ENCODE peak calls at places on chromosomes 1 and 21, in ten cellular contexts. One of them, this sample, is unnamed.

GRCh38 chr21:21057349-21058062 is 59.3 kb downstream of the NCAM2 start:
- DNase-seq in lower leg skin: no peak
- DNase-seq in cardiac fibroblast: no peak
- DNase-seq in CD8-positive, alpha-beta T cell: no peak
- DNase-seq in endodermal cell: no peak
- DNase-seq in sigmoid colon: no peak
- DNase-seq in psoas muscle: no peak
- DNase-seq in epithelial cell of esophagus: no peak
- DNase-seq in fibroblast of pulmonary artery: no peak
- DNase-seq in GM23338: peak
- DNase-seq in this sample: no peak

GRCh38 chr1:191707288-191707687 is 451.0 kb upstream of the RGS18 start:
- DNase-seq in lower leg skin: no peak
- DNase-seq in cardiac fibroblast: peak
- DNase-seq in CD8-positive, alpha-beta T cell: no peak
- DNase-seq in endodermal cell: no peak
- DNase-seq in sigmoid colon: no peak
- DNase-seq in psoas muscle: no peak
- DNase-seq in epithelial cell of esophagus: no peak
- DNase-seq in fibroblast of pulmonary artery: peak
- DNase-seq in GM23338: no peak
- DNase-seq in this sample: no peak

GRCh38 chr21:31335957-31336738 is 7.9 kb downstream of the TIAM1 start:
- DNase-seq in lower leg skin: no peak
- DNase-seq in cardiac fibroblast: peak
- DNase-seq in CD8-positive, alpha-beta T cell: no peak
- DNase-seq in endodermal cell: no peak
- DNase-seq in sigmoid colon: peak
- DNase-seq in psoas muscle: peak
- DNase-seq in epithelial cell of esophagus: peak
- DNase-seq in fibroblast of pulmonary artery: peak
- DNase-seq in GM23338: no peak
- DNase-seq in this sample: peak

GRCh38 chr1:234315091-234315541 is 58.1 kb upstream of the COA6 start:
- DNase-seq in lower leg skin: no peak
- DNase-seq in cardiac fibroblast: peak
- DNase-seq in CD8-positive, alpha-beta T cell: no peak
- DNase-seq in endodermal cell: no peak
- DNase-seq in sigmoid colon: no peak
- DNase-seq in psoas muscle: no peak
- DNase-seq in epithelial cell of esophagus: peak
- DNase-seq in fibroblast of pulmonary artery: peak
- DNase-seq in GM23338: no peak
- DNase-seq in this sample: peak

GRCh38 chr1:44034423-44034822 is 3.2 kb upstream of the SLC6A9 start:
- DNase-seq in lower leg skin: no peak
- DNase-seq in cardiac fibroblast: no peak
- DNase-seq in CD8-positive, alpha-beta T cell: no peak
- DNase-seq in endodermal cell: no peak
- DNase-seq in sigmoid colon: no peak
- DNase-seq in psoas muscle: no peak
- DNase-seq in epithelial cell of esophagus: no peak
- DNase-seq in fibroblast of pulmonary artery: no peak
- DNase-seq in GM23338: no peak
- DNase-seq in this sample: no peak

GRCh38 chr1:38221006-38221649 is 174.5 kb upstream of the POU3F1 start:
- DNase-seq in lower leg skin: no peak
- DNase-seq in cardiac fibroblast: no peak
- DNase-seq in CD8-positive, alpha-beta T cell: no peak
- DNase-seq in endodermal cell: no peak
- DNase-seq in sigmoid colon: no peak
- DNase-seq in psoas muscle: no peak
- DNase-seq in epithelial cell of esophagus: peak
- DNase-seq in fibroblast of pulmonary artery: peak
- DNase-seq in GM23338: no peak
- DNase-seq in this sample: peak

GRCh38 chr21:37219766-37220432 is 47.2 kb downstream of the VPS26C start:
- DNase-seq in lower leg skin: peak
- DNase-seq in cardiac fibroblast: no peak
- DNase-seq in CD8-positive, alpha-beta T cell: peak
- DNase-seq in endodermal cell: no peak
- DNase-seq in sigmoid colon: no peak
- DNase-seq in psoas muscle: no peak
- DNase-seq in epithelial cell of esophagus: no peak
- DNase-seq in fibroblast of pulmonary artery: no peak
- DNase-seq in GM23338: no peak
- DNase-seq in this sample: no peak

GRCh38 chr21:25039461-25040380 is 567.6 kb downstream of the MRPL39 start:
- DNase-seq in lower leg skin: no peak
- DNase-seq in cardiac fibroblast: no peak
- DNase-seq in CD8-positive, alpha-beta T cell: no peak
- DNase-seq in endodermal cell: no peak
- DNase-seq in sigmoid colon: no peak
- DNase-seq in psoas muscle: no peak
- DNase-seq in epithelial cell of esophagus: no peak
- DNase-seq in fibroblast of pulmonary artery: no peak
- DNase-seq in GM23338: peak
- DNase-seq in this sample: no peak

GRCh38 chr1:207032528-207033017 is at the start of gene C1orf116:
- DNase-seq in lower leg skin: no peak
- DNase-seq in cardiac fibroblast: no peak
- DNase-seq in CD8-positive, alpha-beta T cell: no peak
- DNase-seq in endodermal cell: peak
- DNase-seq in sigmoid colon: no peak
- DNase-seq in psoas muscle: no peak
- DNase-seq in epithelial cell of esophagus: peak
- DNase-seq in fibroblast of pulmonary artery: no peak
- DNase-seq in GM23338: peak
- DNase-seq in this sample: peak

GRCh38 chr1:20184997-20185833 is 681 bp upstream of the UBXN10 start:
- DNase-seq in lower leg skin: no peak
- DNase-seq in cardiac fibroblast: no peak
- DNase-seq in CD8-positive, alpha-beta T cell: peak
- DNase-seq in endodermal cell: no peak
- DNase-seq in sigmoid colon: no peak
- DNase-seq in psoas muscle: no peak
- DNase-seq in epithelial cell of esophagus: no peak
- DNase-seq in fibroblast of pulmonary artery: no peak
- DNase-seq in GM23338: no peak
- DNase-seq in this sample: no peak

GRCh38 chr1:222618001-222618879 is at the start of gene MIA3:
- DNase-seq in lower leg skin: peak
- DNase-seq in cardiac fibroblast: no peak
- DNase-seq in CD8-positive, alpha-beta T cell: peak
- DNase-seq in endodermal cell: no peak
- DNase-seq in sigmoid colon: peak
- DNase-seq in psoas muscle: peak
- DNase-seq in epithelial cell of esophagus: peak
- DNase-seq in fibroblast of pulmonary artery: peak
- DNase-seq in GM23338: peak
- DNase-seq in this sample: no peak

GRCh38 chr1:115679141-115679611 is 37.4 kb downstream of the VANGL1 start:
- DNase-seq in lower leg skin: peak
- DNase-seq in cardiac fibroblast: peak
- DNase-seq in CD8-positive, alpha-beta T cell: no peak
- DNase-seq in endodermal cell: no peak
- DNase-seq in sigmoid colon: peak
- DNase-seq in psoas muscle: peak
- DNase-seq in epithelial cell of esophagus: peak
- DNase-seq in fibroblast of pulmonary artery: peak
- DNase-seq in GM23338: no peak
- DNase-seq in this sample: peak

GRCh38 chr1:40636777-40637176 is 28.7 kb downstream of the RIMS3 start:
- DNase-seq in lower leg skin: no peak
- DNase-seq in cardiac fibroblast: no peak
- DNase-seq in CD8-positive, alpha-beta T cell: no peak
- DNase-seq in endodermal cell: peak
- DNase-seq in sigmoid colon: peak
- DNase-seq in psoas muscle: no peak
- DNase-seq in epithelial cell of esophagus: no peak
- DNase-seq in fibroblast of pulmonary artery: no peak
- DNase-seq in GM23338: no peak
- DNase-seq in this sample: no peak

GRCh38 chr21:44400791-44401385 is 47.5 kb downstream of the TRPM2 start:
- DNase-seq in lower leg skin: peak
- DNase-seq in cardiac fibroblast: no peak
- DNase-seq in CD8-positive, alpha-beta T cell: no peak
- DNase-seq in endodermal cell: no peak
- DNase-seq in sigmoid colon: no peak
- DNase-seq in psoas muscle: no peak
- DNase-seq in epithelial cell of esophagus: no peak
- DNase-seq in fibroblast of pulmonary artery: no peak
- DNase-seq in GM23338: no peak
- DNase-seq in this sample: no peak
- TF ChIP-seq CTCF in lower leg skin: no peak
- TF ChIP-seq CTCF in cardiac fibroblast: no peak
- TF ChIP-seq CTCF in CD8-positive, alpha-beta T cell: no peak
- TF ChIP-seq CTCF in endodermal cell: no peak
- TF ChIP-seq CTCF in sigmoid colon: no peak
- TF ChIP-seq CTCF in psoas muscle: no peak
- TF ChIP-seq CTCF in epithelial cell of esophagus: no peak
- TF ChIP-seq CTCF in fibroblast of pulmonary artery: no peak
- TF ChIP-seq CTCF in GM23338: no peak
- TF ChIP-seq CTCF in this sample: no peak

GRCh38 chr1:34166191-34167090 is 1.4 kb upstream of the CSMD2 start:
- DNase-seq in lower leg skin: no peak
- DNase-seq in cardiac fibroblast: no peak
- DNase-seq in CD8-positive, alpha-beta T cell: no peak
- DNase-seq in endodermal cell: peak
- DNase-seq in sigmoid colon: no peak
- DNase-seq in psoas muscle: peak
- DNase-seq in epithelial cell of esophagus: no peak
- DNase-seq in fibroblast of pulmonary artery: no peak
- DNase-seq in GM23338: peak
- DNase-seq in this sample: no peak

GRCh38 chr1:34165422-34165921 is 442 bp upstream of the CSMD2 start:
- DNase-seq in lower leg skin: no peak
- DNase-seq in cardiac fibroblast: no peak
- DNase-seq in CD8-positive, alpha-beta T cell: no peak
- DNase-seq in endodermal cell: peak
- DNase-seq in sigmoid colon: no peak
- DNase-seq in psoas muscle: no peak
- DNase-seq in epithelial cell of esophagus: no peak
- DNase-seq in fibroblast of pulmonary artery: no peak
- DNase-seq in GM23338: peak
- DNase-seq in this sample: no peak

GRCh38 chr1:34162852-34163766 is 1.9 kb downstream of the CSMD2 start:
- DNase-seq in lower leg skin: peak
- DNase-seq in cardiac fibroblast: peak
- DNase-seq in CD8-positive, alpha-beta T cell: no peak
- DNase-seq in endodermal cell: peak
- DNase-seq in sigmoid colon: peak
- DNase-seq in psoas muscle: peak
- DNase-seq in epithelial cell of esophagus: peak
- DNase-seq in fibroblast of pulmonary artery: peak
- DNase-seq in GM23338: peak
- DNase-seq in this sample: peak

GRCh38 chr1:34163792-34164509 is 1.1 kb downstream of the CSMD2 start:
- DNase-seq in lower leg skin: no peak
- DNase-seq in cardiac fibroblast: no peak
- DNase-seq in CD8-positive, alpha-beta T cell: no peak
- DNase-seq in endodermal cell: peak
- DNase-seq in sigmoid colon: no peak
- DNase-seq in psoas muscle: peak
- DNase-seq in epithelial cell of esophagus: no peak
- DNase-seq in fibroblast of pulmonary artery: no peak
- DNase-seq in GM23338: peak
- DNase-seq in this sample: no peak

DNA sequence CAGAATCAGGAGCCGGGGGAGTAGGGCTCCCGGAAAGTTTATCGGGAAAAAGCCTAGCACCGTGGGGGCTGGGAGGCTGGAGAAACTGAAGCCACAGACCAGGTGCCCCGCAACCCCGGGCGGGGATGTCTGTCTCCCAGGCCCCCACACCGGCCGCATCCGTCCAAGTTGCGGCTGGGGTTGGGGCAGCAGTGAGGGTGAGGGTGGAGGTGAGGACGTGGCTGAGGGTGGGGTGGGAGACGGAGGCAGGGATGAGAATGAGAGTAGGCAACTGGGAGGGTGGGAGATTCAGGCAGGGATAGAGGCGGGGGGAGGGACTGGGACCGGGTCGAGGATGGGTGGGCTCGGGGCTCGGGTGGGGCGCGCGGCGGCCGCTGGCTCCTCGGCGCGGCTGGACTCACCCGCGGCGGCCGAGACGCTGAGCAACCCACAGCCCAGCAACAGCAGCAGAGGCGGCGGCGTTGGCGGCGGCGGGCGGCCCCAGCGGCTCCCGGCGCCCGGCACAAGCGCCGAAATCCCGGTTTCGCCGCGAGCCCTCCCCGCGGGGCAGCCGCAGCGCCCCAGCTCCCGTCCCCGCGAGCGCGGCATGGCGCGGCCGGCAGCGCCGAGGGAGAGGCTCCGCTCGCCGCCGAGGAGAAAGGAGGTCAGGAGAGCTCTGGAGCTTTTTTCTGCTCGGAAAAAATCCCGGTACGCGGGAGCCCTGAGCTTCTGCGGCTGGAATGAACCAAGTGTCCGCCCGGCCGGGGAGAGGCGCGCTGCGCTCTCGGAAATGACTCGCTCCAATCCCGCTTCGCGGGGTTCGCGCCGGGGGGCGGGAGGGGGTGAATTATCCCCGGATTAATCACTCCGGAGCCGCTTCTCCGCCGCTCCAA is at the start of gene CSMD2:
- DNase-seq in lower leg skin: no peak
- DNase-seq in cardiac fibroblast: peak
- DNase-seq in CD8-positive, alpha-beta T cell: no peak
- DNase-seq in endodermal cell: peak
- DNase-seq in sigmoid colon: no peak
- DNase-seq in psoas muscle: peak
- DNase-seq in epithelial cell of esophagus: peak
- DNase-seq in fibroblast of pulmonary artery: peak
- DNase-seq in GM23338: peak
- DNase-seq in this sample: peak
- H3K4me3 ChIP-seq in lower leg skin: no peak
- H3K4me3 ChIP-seq in cardiac fibroblast: peak
- H3K4me3 ChIP-seq in CD8-positive, alpha-beta T cell: no peak
- H3K4me3 ChIP-seq in endodermal cell: peak
- H3K4me3 ChIP-seq in sigmoid colon: peak
- H3K4me3 ChIP-seq in psoas muscle: peak
- H3K4me3 ChIP-seq in epithelial cell of esophagus: no peak
- H3K4me3 ChIP-seq in fibroblast of pulmonary artery: no peak
- H3K4me3 ChIP-seq in GM23338: peak
- H3K4me3 ChIP-seq in this sample: no peak

GRCh38 chr1:26752519-26752918 is 35.2 kb upstream of the PIGV start:
- DNase-seq in lower leg skin: no peak
- DNase-seq in cardiac fibroblast: no peak
- DNase-seq in CD8-positive, alpha-beta T cell: no peak
- DNase-seq in endodermal cell: no peak
- DNase-seq in sigmoid colon: no peak
- DNase-seq in psoas muscle: no peak
- DNase-seq in epithelial cell of esophagus: no peak
- DNase-seq in fibroblast of pulmonary artery: no peak
- DNase-seq in GM23338: no peak
- DNase-seq in this sample: no peak
- TF ChIP-seq CTCF in lower leg skin: no peak
- TF ChIP-seq CTCF in cardiac fibroblast: no peak
- TF ChIP-seq CTCF in CD8-positive, alpha-beta T cell: no peak
- TF ChIP-seq CTCF in endodermal cell: no peak
- TF ChIP-seq CTCF in sigmoid colon: no peak
- TF ChIP-seq CTCF in psoas muscle: no peak
- TF ChIP-seq CTCF in epithelial cell of esophagus: no peak
- TF ChIP-seq CTCF in fibroblast of pulmonary artery: no peak
- TF ChIP-seq CTCF in GM23338: no peak
- TF ChIP-seq CTCF in this sample: no peak

GRCh38 chr1:32872189-32872898 is 1.6 kb upstream of the FNDC5 start:
- DNase-seq in lower leg skin: peak
- DNase-seq in cardiac fibroblast: peak
- DNase-seq in CD8-positive, alpha-beta T cell: peak
- DNase-seq in endodermal cell: peak
- DNase-seq in sigmoid colon: peak
- DNase-seq in psoas muscle: peak
- DNase-seq in epithelial cell of esophagus: peak
- DNase-seq in fibroblast of pulmonary artery: peak
- DNase-seq in GM23338: peak
- DNase-seq in this sample: no peak
- H3K4me3 ChIP-seq in lower leg skin: no peak
- H3K4me3 ChIP-seq in cardiac fibroblast: no peak
- H3K4me3 ChIP-seq in CD8-positive, alpha-beta T cell: no peak
- H3K4me3 ChIP-seq in endodermal cell: no peak
- H3K4me3 ChIP-seq in sigmoid colon: no peak
- H3K4me3 ChIP-seq in psoas muscle: peak
- H3K4me3 ChIP-seq in epithelial cell of esophagus: no peak
- H3K4me3 ChIP-seq in fibroblast of pulmonary artery: no peak
- H3K4me3 ChIP-seq in GM23338: peak
- H3K4me3 ChIP-seq in this sample: no peak